ENCODE peak calls at places on chromosomes 6 and 20, in ten cellular contexts. B is skeletal muscle cell; E is fibroblast of pulmonary artery; N is effector CD4-positive, alpha-beta T cell; L is T follicular helper cell; U is right cardiac atrium; T is hypothalamus; K is HFFc6; M is SW 1271; W is mucosa of gallbladder. G is an unnamed sample.

GRCh38 chr20:13220194-13220856 is 749 bp upstream of the ISM1 start:
- DNase-seq in B (no peak), E (peak), N (peak), L (no peak), U (peak), T (no peak), K (no peak), M (no peak), W (peak), G (no peak)

GRCh38 chr6:13767121-13767794 is 47.1 kb downstream of the MCUR1 start:
- DNase-seq in B (peak), E (peak), N (no peak), L (no peak), U (peak), T (peak), K (peak), M (no peak), W (peak), G (no peak)

GRCh38 chr6:27157461-27158315 is 89.8 kb upstream of the PRSS16 start:
- DNase-seq in B (no peak), E (peak), N (peak), L (peak), U (peak), T (peak), K (peak), M (peak), W (peak), G (peak)

GRCh38 chr6:82711992-82712788 is 348.6 kb downstream of the TPBG start:
- DNase-seq in B (peak), E (peak), N (no peak), L (no peak), U (no peak), T (no peak), K (peak), M (no peak), W (no peak), G (no peak)

GRCh38 chr6:167760979-167761793 is 65.5 kb upstream of the AFDN start:
- DNase-seq in B (peak), E (peak), N (no peak), L (no peak), U (peak), T (peak), K (no peak), M (no peak), W (peak), G (no peak)

GRCh38 chr6:163260111-163260895 is 154.2 kb upstream of the QKI start:
- DNase-seq in B (no peak), E (peak), N (no peak), L (no peak), U (peak), T (peak), K (no peak), M (no peak), W (no peak), G (no peak)

GRCh38 chr6:47076422-47077344 is 34.6 kb upstream of the ADGRF1 start:
- DNase-seq in B (no peak), E (peak), N (no peak), L (no peak), U (no peak), T (peak), K (no peak), M (no peak), W (peak), G (no peak)

GRCh38 chr6:122673345-122673961 is 63.2 kb downstream of the PKIB start:
- DNase-seq in B (no peak), E (no peak), N (no peak), L (no peak), U (no peak), T (no peak), K (no peak), M (no peak), W (no peak), G (no peak)

GRCh38 chr20:37944456-37944981 is 41.6 kb downstream of the VSTM2L start:
- DNase-seq in B (no peak), E (no peak), N (no peak), L (no peak), U (no peak), T (no peak), K (no peak), M (no peak), W (no peak), G (no peak)

GRCh38 chr6:122530440-122531046 is 58.9 kb upstream of the SERINC1 start:
- DNase-seq in B (peak), E (peak), N (peak), L (peak), U (no peak), T (peak), K (peak), M (peak), W (peak), G (peak)

GRCh38 chr6:86535141-86535540 is 402.2 kb upstream of the HTR1E start:
- DNase-seq in B (no peak), E (no peak), N (no peak), L (no peak), U (no peak), T (no peak), K (no peak), M (no peak), W (no peak), G (no peak)

GRCh38 chr6:7446056-7446455 is 56.4 kb downstream of the RIOK1 start:
- DNase-seq in B (no peak), E (no peak), N (no peak), L (no peak), U (no peak), T (no peak), K (no peak), M (no peak), W (no peak), G (no peak)

GRCh38 chr6:131954775-131955107 is 3.6 kb upstream of the CCN2 start:
- DNase-seq in B (peak), E (peak), N (no peak), L (no peak), U (no peak), T (no peak), K (peak), M (peak), W (peak), G (no peak)

GRCh38 chr20:40251284-40251932 is 437.6 kb downstream of the MAFB start:
- DNase-seq in B (no peak), E (peak), N (no peak), L (no peak), U (peak), T (no peak), K (no peak), M (peak), W (no peak), G (no peak)

GRCh38 chr6:11381801-11382513 is 149.5 kb upstream of the NEDD9 start:
- DNase-seq in B (no peak), E (no peak), N (peak), L (peak), U (no peak), T (no peak), K (no peak), M (no peak), W (no peak), G (peak)

GRCh38 chr6:149318581-149319286 is 1.2 kb downstream of the TAB2 start:
- DNase-seq in B (no peak), E (no peak), N (no peak), L (no peak), U (no peak), T (no peak), K (no peak), M (no peak), W (no peak), G (peak)

GRCh38 chr6:21595265-21595950 is 1.9 kb downstream of the SOX4 start:
- DNase-seq in B (no peak), E (peak), N (no peak), L (no peak), U (peak), T (no peak), K (no peak), M (no peak), W (peak), G (peak)

GRCh38 chr6:47229255-47229654 is 80.5 kb downstream of the TNFRSF21 start:
- DNase-seq in B (no peak), E (no peak), N (no peak), L (no peak), U (no peak), T (no peak), K (no peak), M (no peak), W (no peak), G (no peak)

GRCh38 chr6:133062077-133062476 is 179.1 kb upstream of the EYA4 start:
- DNase-seq in B (peak), E (peak), N (no peak), L (no peak), U (no peak), T (no peak), K (no peak), M (no peak), W (no peak), G (no peak)

GRCh38 chr6:144438103-144438502 is 153.0 kb downstream of the UTRN start:
- DNase-seq in B (no peak), E (no peak), N (no peak), L (no peak), U (no peak), T (no peak), K (no peak), M (no peak), W (no peak), G (no peak)